ENCODE peak calls at places on chromosomes 11 and 22, in five cellular contexts. One of them, this sample, is unnamed.

GRCh38 chr11:120500414-120500936 is 11.1 kb upstream of the GRIK4 start:
- DNase-seq in neuronal stem cell: no peak
- DNase-seq in mesenchymal stem cell: no peak
- DNase-seq in H1: no peak
- DNase-seq in trophoblast cell: no peak
- DNase-seq in this sample: peak

GRCh38 chr11:45881708-45882368 is 3.6 kb upstream of the MAPK8IP1 start:
- DNase-seq in trophoblast cell: no peak
- DNase-seq in neuronal stem cell: no peak
- DNase-seq in H1: no peak
- DNase-seq in mesenchymal stem cell: peak
- DNase-seq in this sample: no peak

GRCh38 chr22:36087784-36088183 is 59.2 kb upstream of the RBFOX2 start:
- DNase-seq in H1: no peak
- DNase-seq in neuronal stem cell: no peak
- DNase-seq in trophoblast cell: peak
- DNase-seq in mesenchymal stem cell: no peak
- DNase-seq in this sample: no peak

GRCh38 chr11:2830030-2830812 is 55.4 kb downstream of the CDKN1C start:
- DNase-seq in mesenchymal stem cell: no peak
- DNase-seq in H1: no peak
- DNase-seq in neuronal stem cell: no peak
- DNase-seq in trophoblast cell: no peak
- DNase-seq in this sample: no peak

GRCh38 chr11:74672956-74673895 is 58.0 kb downstream of the CHRDL2 start:
- DNase-seq in mesenchymal stem cell: peak
- DNase-seq in trophoblast cell: peak
- DNase-seq in neuronal stem cell: no peak
- DNase-seq in H1: no peak
- DNase-seq in this sample: no peak

GRCh38 chr22:32764330-32765116 is 37.0 kb upstream of the TIMP3 start:
- DNase-seq in H1: no peak
- DNase-seq in mesenchymal stem cell: peak
- DNase-seq in neuronal stem cell: no peak
- DNase-seq in trophoblast cell: peak
- DNase-seq in this sample: no peak

GRCh38 chr11:81005595-81005994 is 1564.8 kb upstream of the TENM4 start:
- DNase-seq in mesenchymal stem cell: peak
- DNase-seq in neuronal stem cell: no peak
- DNase-seq in trophoblast cell: peak
- DNase-seq in H1: no peak
- DNase-seq in this sample: no peak

GRCh38 chr22:22853713-22854112 is 33.9 kb upstream of the IGLL5 start:
- DNase-seq in neuronal stem cell: no peak
- DNase-seq in H1: no peak
- DNase-seq in trophoblast cell: no peak
- DNase-seq in mesenchymal stem cell: no peak
- DNase-seq in this sample: no peak

GRCh38 chr22:41478891-41479521 is 10.1 kb downstream of the ACO2 start:
- DNase-seq in H1: no peak
- DNase-seq in mesenchymal stem cell: peak
- DNase-seq in trophoblast cell: no peak
- DNase-seq in neuronal stem cell: no peak
- DNase-seq in this sample: no peak

GRCh38 chr22:46563381-46564083 is 26.1 kb upstream of the CELSR1 start:
- DNase-seq in neuronal stem cell: no peak
- DNase-seq in trophoblast cell: peak
- DNase-seq in mesenchymal stem cell: peak
- DNase-seq in H1: no peak
- DNase-seq in this sample: peak

GRCh38 chr22:41401781-41402648 is 20.3 kb downstream of the TEF start:
- DNase-seq in mesenchymal stem cell: peak
- DNase-seq in trophoblast cell: no peak
- DNase-seq in H1: no peak
- DNase-seq in neuronal stem cell: no peak
- DNase-seq in this sample: no peak

GRCh38 chr22:40367342-40367741 is 3.1 kb upstream of the SGSM3 start:
- DNase-seq in mesenchymal stem cell: no peak
- DNase-seq in neuronal stem cell: no peak
- DNase-seq in trophoblast cell: no peak
- DNase-seq in H1: no peak
- DNase-seq in this sample: no peak

GRCh38 chr11:705646-706438 is at the start of gene EPS8L2:
- DNase-seq in mesenchymal stem cell: no peak
- DNase-seq in neuronal stem cell: no peak
- DNase-seq in H1: no peak
- DNase-seq in trophoblast cell: peak
- DNase-seq in this sample: peak

GRCh38 chr11:120335596-120335927 is 651 bp upstream of the ARHGEF12 start:
- DNase-seq in mesenchymal stem cell: no peak
- DNase-seq in trophoblast cell: no peak
- DNase-seq in H1: no peak
- DNase-seq in neuronal stem cell: no peak
- DNase-seq in this sample: no peak

GRCh38 chr11:65590240-65590738 is 5.3 kb downstream of the KCNK7 start:
- DNase-seq in neuronal stem cell: no peak
- DNase-seq in mesenchymal stem cell: no peak
- DNase-seq in H1: no peak
- DNase-seq in trophoblast cell: no peak
- DNase-seq in this sample: no peak

GRCh38 chr11:100404907-100405306 is 282.2 kb upstream of the ARHGAP42 start:
- DNase-seq in mesenchymal stem cell: no peak
- DNase-seq in H1: no peak
- DNase-seq in neuronal stem cell: no peak
- DNase-seq in trophoblast cell: no peak
- DNase-seq in this sample: peak

DNA sequence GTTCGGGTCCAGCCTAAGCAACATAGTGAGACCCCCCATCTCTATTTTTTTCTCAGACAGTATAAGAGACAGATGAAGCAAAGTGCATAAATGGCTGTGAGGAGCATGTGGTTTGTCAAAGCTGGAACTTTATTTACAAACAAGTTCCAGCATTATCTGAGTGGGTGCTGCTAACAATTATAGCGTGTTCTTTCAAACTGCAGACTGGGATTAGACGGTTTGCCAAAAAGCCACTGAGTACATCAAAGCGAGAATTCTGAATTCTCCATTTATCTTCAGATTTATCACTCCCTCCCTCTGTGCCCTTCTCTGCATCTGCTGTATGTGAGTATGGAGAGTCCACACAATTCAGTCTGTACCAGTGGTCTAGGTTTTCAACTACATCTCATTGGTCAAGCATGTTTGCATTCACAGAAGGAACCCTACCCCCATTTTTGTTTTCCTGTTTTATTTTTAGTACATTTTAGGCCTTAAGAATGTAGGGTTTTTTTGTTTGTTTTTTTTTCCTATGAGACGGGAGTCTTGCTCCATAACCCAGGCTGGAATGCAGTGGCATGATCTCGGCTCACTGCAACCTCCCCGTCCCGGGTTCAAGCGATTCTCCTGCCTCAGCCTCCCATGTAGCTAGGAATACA is 18.1 kb upstream of the INCENP start:
- DNase-seq in trophoblast cell: no peak
- DNase-seq in neuronal stem cell: no peak
- DNase-seq in H1: no peak
- DNase-seq in mesenchymal stem cell: peak
- DNase-seq in this sample: no peak
- H2AFZ ChIP-seq in trophoblast cell: no peak
- H2AFZ ChIP-seq in neuronal stem cell: peak
- H2AFZ ChIP-seq in H1: no peak
- H2AFZ ChIP-seq in mesenchymal stem cell: no peak
- H2AFZ ChIP-seq in this sample: no peak

DNA sequence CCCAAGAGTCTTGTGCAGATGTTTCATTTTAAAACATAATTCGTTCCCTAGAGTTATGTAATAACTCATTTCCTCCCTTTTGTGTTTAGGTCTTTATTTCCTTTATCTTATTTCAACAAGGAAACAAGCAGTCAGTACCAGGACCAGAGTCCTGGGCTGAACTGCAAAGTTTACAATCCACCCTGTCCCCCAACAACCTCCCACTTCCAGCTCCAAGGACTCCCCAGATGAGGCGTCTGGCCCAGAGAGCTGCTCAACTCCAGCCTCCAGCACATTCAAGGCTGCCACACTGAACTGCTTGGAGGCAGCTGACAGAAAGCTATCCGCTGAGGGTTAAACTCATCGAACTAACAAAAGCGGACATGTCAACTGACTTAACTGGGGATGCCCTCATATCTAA is 4.5 kb downstream of the POLDIP3 start:
- DNase-seq in H1: no peak
- DNase-seq in neuronal stem cell: no peak
- DNase-seq in trophoblast cell: no peak
- DNase-seq in mesenchymal stem cell: no peak
- DNase-seq in this sample: no peak
- H2BK12ac ChIP-seq in H1: no peak
- H2BK12ac ChIP-seq in neuronal stem cell: no peak
- H2BK12ac ChIP-seq in trophoblast cell: no peak
- H2BK12ac ChIP-seq in mesenchymal stem cell: no peak
- H2BK12ac ChIP-seq in this sample: no peak

GRCh38 chr22:39317084-39317755 is 2.2 kb downstream of the RPL3 start:
- DNase-seq in H1: no peak
- DNase-seq in trophoblast cell: no peak
- DNase-seq in mesenchymal stem cell: peak
- DNase-seq in neuronal stem cell: no peak
- DNase-seq in this sample: peak

GRCh38 chr22:39317756-39318506 is 1.5 kb downstream of the RPL3 start:
- DNase-seq in trophoblast cell: no peak
- DNase-seq in mesenchymal stem cell: peak
- DNase-seq in neuronal stem cell: no peak
- DNase-seq in H1: no peak
- DNase-seq in this sample: no peak

GRCh38 chr22:39319284-39320170 is at the start of gene RPL3:
- DNase-seq in H1: peak
- DNase-seq in mesenchymal stem cell: peak
- DNase-seq in trophoblast cell: peak
- DNase-seq in neuronal stem cell: peak
- DNase-seq in this sample: peak

GRCh38 chr22:39316440-39317083 is 2.9 kb downstream of the RPL3 start:
- DNase-seq in neuronal stem cell: peak
- DNase-seq in mesenchymal stem cell: peak
- DNase-seq in trophoblast cell: peak
- DNase-seq in H1: no peak
- DNase-seq in this sample: peak

GRCh38 chr22:39318507-39319283 is 728 bp downstream of the RPL3 start:
- DNase-seq in H1: no peak
- DNase-seq in mesenchymal stem cell: no peak
- DNase-seq in neuronal stem cell: no peak
- DNase-seq in trophoblast cell: no peak
- DNase-seq in this sample: no peak
- H4K8ac ChIP-seq in H1: peak
- H4K8ac ChIP-seq in mesenchymal stem cell: peak
- H4K8ac ChIP-seq in neuronal stem cell: no peak
- H4K8ac ChIP-seq in trophoblast cell: peak
- H4K8ac ChIP-seq in this sample: no peak

DNA sequence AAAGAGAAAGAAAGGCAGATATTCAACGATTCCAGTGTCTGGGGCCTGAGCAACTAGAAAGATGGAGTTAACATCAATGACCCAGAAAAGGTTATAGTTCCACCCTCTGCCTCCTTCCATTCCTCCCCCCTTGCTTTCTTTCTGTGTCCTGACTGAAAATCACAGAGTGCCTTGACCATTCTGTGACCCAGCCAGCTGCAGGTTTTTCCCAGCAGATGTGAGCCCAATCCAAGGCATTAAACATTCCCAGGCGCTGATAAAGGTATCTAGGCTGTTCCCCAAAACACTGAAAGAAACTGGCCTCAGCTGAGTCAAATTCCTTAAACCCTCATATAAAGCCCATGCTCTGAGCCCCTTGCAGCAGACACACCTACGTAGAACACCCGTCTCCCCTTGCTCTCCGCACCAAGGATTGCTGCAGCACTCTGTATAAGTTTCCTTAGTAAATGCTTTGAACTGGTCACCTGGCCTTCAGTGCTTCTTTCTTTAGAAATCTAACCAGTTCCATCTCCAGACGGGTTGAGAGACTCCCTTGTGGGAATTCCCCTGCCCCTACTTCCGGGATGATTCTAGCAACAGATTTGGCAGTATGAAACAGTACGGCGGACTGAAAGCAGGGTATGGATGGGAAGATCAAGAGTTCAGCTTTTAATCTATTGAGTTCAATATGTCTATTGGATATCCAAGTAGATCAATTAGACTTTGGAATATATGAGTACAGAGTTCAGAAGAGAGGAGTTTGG is 48.8 kb upstream of the ZC3H12C start:
- DNase-seq in mesenchymal stem cell: no peak
- DNase-seq in H1: no peak
- DNase-seq in trophoblast cell: no peak
- DNase-seq in neuronal stem cell: no peak
- DNase-seq in this sample: no peak
- H2AFZ ChIP-seq in mesenchymal stem cell: no peak
- H2AFZ ChIP-seq in H1: no peak
- H2AFZ ChIP-seq in trophoblast cell: no peak
- H2AFZ ChIP-seq in neuronal stem cell: no peak
- H2AFZ ChIP-seq in this sample: peak

GRCh38 chr22:50271011-50271394 is 823 bp upstream of the MAPK11 start:
- DNase-seq in trophoblast cell: no peak
- DNase-seq in H1: no peak
- DNase-seq in mesenchymal stem cell: no peak
- DNase-seq in neuronal stem cell: peak
- DNase-seq in this sample: no peak
- H2BK12ac ChIP-seq in trophoblast cell: no peak
- H2BK12ac ChIP-seq in H1: no peak
- H2BK12ac ChIP-seq in mesenchymal stem cell: no peak
- H2BK12ac ChIP-seq in neuronal stem cell: no peak
- H2BK12ac ChIP-seq in this sample: no peak

DNA sequence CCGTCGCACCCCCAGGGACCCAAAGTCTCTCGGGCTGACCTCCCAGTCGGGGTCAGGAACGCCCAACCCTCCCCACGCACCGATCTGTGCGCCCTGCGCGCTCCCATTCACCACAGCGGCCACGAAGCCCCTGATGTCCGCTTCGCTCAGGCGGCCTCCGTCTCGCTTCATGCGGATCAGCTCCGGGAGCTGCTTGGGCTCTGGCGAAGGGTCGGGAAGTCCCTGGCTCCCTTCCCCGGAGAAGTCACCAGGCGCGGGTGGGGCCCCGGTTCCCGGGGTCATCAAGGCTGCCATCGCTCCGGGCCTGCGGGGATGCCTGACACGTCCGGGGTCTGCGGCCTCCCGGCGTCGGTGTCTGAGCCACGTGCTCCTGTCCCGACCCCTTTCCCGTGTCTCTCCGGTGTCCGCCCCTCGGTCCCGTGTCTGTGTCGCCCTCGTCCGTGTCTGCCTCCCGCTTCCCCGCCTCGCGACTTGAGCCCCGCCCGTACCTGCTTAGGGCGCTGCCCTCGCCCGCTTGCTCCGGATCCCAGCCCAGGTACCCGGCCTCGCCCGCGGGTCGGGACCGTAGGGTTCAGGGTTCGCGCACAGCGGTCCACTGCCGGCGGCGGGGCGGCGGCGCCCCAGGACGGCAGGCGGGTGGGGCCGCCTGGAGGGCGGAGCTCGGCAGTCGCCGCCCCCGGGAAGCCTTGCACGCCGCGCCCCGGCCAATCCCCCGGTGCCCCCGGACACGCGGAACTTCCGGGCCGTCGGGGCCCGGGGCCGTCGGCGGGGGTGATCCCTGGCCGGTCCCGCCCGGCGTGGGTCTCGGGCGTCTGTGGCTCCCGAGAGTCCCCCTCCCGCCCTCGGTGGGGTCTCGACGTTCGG is at the start of gene TYMP:
- DNase-seq in neuronal stem cell: no peak
- DNase-seq in H1: no peak
- DNase-seq in trophoblast cell: no peak
- DNase-seq in mesenchymal stem cell: peak
- DNase-seq in this sample: no peak
- H4K8ac ChIP-seq in neuronal stem cell: peak
- H4K8ac ChIP-seq in H1: peak
- H4K8ac ChIP-seq in trophoblast cell: peak
- H4K8ac ChIP-seq in mesenchymal stem cell: peak
- H4K8ac ChIP-seq in this sample: no peak

This sample was measured in H9.